ENCODE peak calls at places on chromosome 15, in eight cellular contexts. N, U, Y, X, K, V, T and W are unnamed samples.

GRCh38 chr15:89893696-89894450 is at the start of gene AP3S2:
- DNase-seq in X (peak; percentile 88), U (peak; percentile 94), K (peak; percentile 88), N (peak; percentile 94), V (peak; percentile 91), T (peak; percentile 85), Y (peak; percentile 97), W (peak; percentile 82)

GRCh38 chr15:93801206-93801605 is 430.2 kb upstream of the MCTP2 start:
- DNase-seq in V (no peak), X (no peak), T (no peak), K (no peak), N (no peak), Y (no peak), U (no peak), W (no peak)

GRCh38 chr15:52481915-52482314 is 46.8 kb downstream of the MYO5A start:
- DNase-seq in X (no peak), V (no peak), Y (no peak), U (peak; percentile 94), K (no peak), N (no peak), T (peak; percentile 84), W (peak; percentile 87)

GRCh38 chr15:57133127-57133968 is 214.9 kb downstream of the TCF12 start:
- DNase-seq in X (no peak), U (no peak), Y (peak; percentile 51), T (no peak), N (no peak), V (no peak), K (no peak), W (no peak)

GRCh38 chr15:35540885-35541284 is 5.1 kb downstream of the DPH6 start:
- DNase-seq in V (no peak), T (no peak), X (no peak), N (no peak), K (no peak), Y (no peak), U (no peak), W (no peak)

GRCh38 chr15:83449928-83450501 is 2.9 kb downstream of the SH3GL3 start:
- DNase-seq in U (no peak), X (no peak), Y (no peak), N (no peak), T (no peak), K (no peak), V (no peak), W (no peak)

GRCh38 chr15:93929375-93930094 is 301.8 kb upstream of the MCTP2 start:
- DNase-seq in K (no peak), Y (no peak), V (peak; percentile 19), U (no peak), T (no peak), N (no peak), X (peak; percentile 37), W (no peak)

GRCh38 chr15:50192926-50193595 is 11.1 kb downstream of the SLC27A2 start:
- DNase-seq in N (no peak), K (no peak), Y (no peak), X (no peak), U (no peak), V (no peak), T (no peak), W (no peak)

GRCh38 chr15:85403745-85404144 is 23.3 kb downstream of the AKAP13 start:
- DNase-seq in Y (no peak), T (no peak), V (no peak), N (no peak), X (no peak), K (no peak), U (no peak), W (no peak)

GRCh38 chr15:75861750-75862402 is 18.6 kb downstream of the UBE2Q2 start:
- DNase-seq in U (no peak), Y (no peak), X (no peak), N (no peak), K (no peak), V (no peak), T (no peak), W (no peak)

GRCh38 chr15:77168616-77169015 is 97.7 kb upstream of the TSPAN3 start:
- DNase-seq in T (no peak), V (no peak), U (no peak), N (no peak), X (no peak), K (no peak), Y (no peak), W (no peak)

GRCh38 chr15:74809951-74810350 is 2.7 kb upstream of the LMAN1L start:
- DNase-seq in X (no peak), Y (no peak), U (no peak), N (no peak), T (no peak), K (no peak), V (no peak), W (no peak)

GRCh38 chr15:28920781-28921331 is 35.1 kb downstream of the APBA2 start:
- DNase-seq in K (no peak), V (no peak), X (no peak), U (no peak), Y (peak; percentile 5), T (no peak), N (no peak), W (no peak)

GRCh38 chr15:83200162-83200561 is 7.5 kb downstream of the HDGFL3 start:
- DNase-seq in V (no peak), Y (no peak), K (no peak), U (no peak), N (no peak), X (no peak), T (no peak), W (no peak)

GRCh38 chr15:90619939-90620338 is 90.2 kb downstream of the CRTC3 start:
- DNase-seq in N (no peak), X (no peak), U (no peak), K (no peak), Y (no peak), T (no peak), V (no peak), W (no peak)

GRCh38 chr15:40369971-40370370 is 12.0 kb downstream of the DISP2 start:
- DNase-seq in V (no peak), X (no peak), T (no peak), U (no peak), K (no peak), Y (no peak), N (no peak), W (no peak)

GRCh38 chr15:74340139-74340538 is 27.3 kb downstream of the CYP11A1 start:
- DNase-seq in X (no peak), T (no peak), V (no peak), K (no peak), Y (no peak), U (no peak), N (peak; percentile 82), W (no peak)

DNA sequence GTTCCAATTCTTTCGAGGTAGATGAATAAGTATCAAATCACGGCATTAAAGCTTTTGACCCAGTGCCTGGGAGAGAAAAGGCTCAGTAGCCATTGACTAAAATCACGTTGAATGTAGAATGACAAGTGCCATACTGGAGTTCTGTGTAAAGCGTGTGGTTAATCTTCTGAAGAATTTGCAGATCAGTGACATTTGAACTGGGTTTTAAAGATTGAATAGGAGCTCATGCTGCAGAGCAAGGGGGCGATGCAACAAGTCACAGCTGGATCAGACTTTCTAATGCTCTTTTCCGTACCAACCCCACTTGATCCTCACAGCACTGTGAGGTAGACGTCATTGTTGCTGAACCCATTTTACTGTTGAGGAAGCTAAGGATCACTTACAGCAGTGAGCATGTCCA is 49.5 kb upstream of the TPM1 start:
- DNase-seq in N (no peak), U (no peak), T (no peak), X (no peak), Y (no peak), K (no peak), V (no peak), W (no peak)
- H3K9me3 ChIP-seq in N (no peaks in the 10 kb centered on the region), U (no peaks in the 10 kb centered on the region), T (no peaks in the 10 kb centered on the region), X (no peaks in the 10 kb centered on the region), Y (no peaks in the 10 kb centered on the region), K (no peaks in the 10 kb centered on the region), V (no peaks in the 10 kb centered on the region), W (no peaks in the 10 kb centered on the region)

GRCh38 chr15:25243800-25244097 is 195.1 kb downstream of the UBE3A start:
- DNase-seq in Y (peak; percentile 26), V (peak; percentile 7), N (no peak), K (peak; percentile 2), X (peak; percentile 4), U (no peak), T (no peak), W (no peak)
- H3K9me3 ChIP-seq in Y (no peaks in the 10 kb centered on the region), V (peaks cover 95% of the 10 kb centered on the region), N (no peaks in the 10 kb centered on the region), K (no peaks in the 10 kb centered on the region), X (peaks cover 52% of the 10 kb centered on the region), U (no peaks in the 10 kb centered on the region), T (peaks cover 16% of the 10 kb centered on the region), W (no peaks in the 10 kb centered on the region)

GRCh38 chr15:20340331-20340811 is 201.2 kb downstream of the GOLGA6L6 start:
- DNase-seq in X (peak; percentile 75), K (peak; percentile 63), Y (peak; percentile 96), T (peak; percentile 27), V (peak; percentile 51), N (peak; percentile 76), U (no peak), W (no peak)

GRCh38 chr15:20345401-20345958 is 196.1 kb downstream of the GOLGA6L6 start:
- DNase-seq in N (no peak), U (no peak), X (no peak), V (no peak), Y (peak; percentile 89), T (peak; percentile 5), K (no peak), W (no peak)

GRCh38 chr15:20344601-20345400 is 196.8 kb downstream of the GOLGA6L6 start:
- DNase-seq in Y (peak; percentile 83), T (no peak), X (no peak), U (no peak), K (no peak), V (peak; percentile 19), N (no peak), W (no peak)

GRCh38 chr15:20341901-20342605 is 199.5 kb downstream of the GOLGA6L6 start:
- DNase-seq in N (no peak), V (peak; percentile 86), X (peak; percentile 76), Y (peak; percentile 100), U (no peak), T (peak; percentile 16), K (peak; percentile 83), W (peak; percentile 66)

GRCh38 chr15:20340931-20341661 is 200.5 kb downstream of the GOLGA6L6 start:
- DNase-seq in Y (peak; percentile 100), N (peak; percentile 14), T (peak; percentile 15), K (peak; percentile 81), U (no peak), X (peak; percentile 71), V (peak; percentile 89), W (no peak)
- H3K9me3 ChIP-seq in Y (no peaks in the 10 kb centered on the region), N (peaks cover 4% of the 10 kb centered on the region), T (peaks cover 19% of the 10 kb centered on the region), K (peaks cover under 1% of the 10 kb centered on the region), U (peaks cover 24% of the 10 kb centered on the region), X (peaks cover 39% of the 10 kb centered on the region), V (peaks cover 39% of the 10 kb centered on the region), W (no peaks in the 10 kb centered on the region)

DNA sequence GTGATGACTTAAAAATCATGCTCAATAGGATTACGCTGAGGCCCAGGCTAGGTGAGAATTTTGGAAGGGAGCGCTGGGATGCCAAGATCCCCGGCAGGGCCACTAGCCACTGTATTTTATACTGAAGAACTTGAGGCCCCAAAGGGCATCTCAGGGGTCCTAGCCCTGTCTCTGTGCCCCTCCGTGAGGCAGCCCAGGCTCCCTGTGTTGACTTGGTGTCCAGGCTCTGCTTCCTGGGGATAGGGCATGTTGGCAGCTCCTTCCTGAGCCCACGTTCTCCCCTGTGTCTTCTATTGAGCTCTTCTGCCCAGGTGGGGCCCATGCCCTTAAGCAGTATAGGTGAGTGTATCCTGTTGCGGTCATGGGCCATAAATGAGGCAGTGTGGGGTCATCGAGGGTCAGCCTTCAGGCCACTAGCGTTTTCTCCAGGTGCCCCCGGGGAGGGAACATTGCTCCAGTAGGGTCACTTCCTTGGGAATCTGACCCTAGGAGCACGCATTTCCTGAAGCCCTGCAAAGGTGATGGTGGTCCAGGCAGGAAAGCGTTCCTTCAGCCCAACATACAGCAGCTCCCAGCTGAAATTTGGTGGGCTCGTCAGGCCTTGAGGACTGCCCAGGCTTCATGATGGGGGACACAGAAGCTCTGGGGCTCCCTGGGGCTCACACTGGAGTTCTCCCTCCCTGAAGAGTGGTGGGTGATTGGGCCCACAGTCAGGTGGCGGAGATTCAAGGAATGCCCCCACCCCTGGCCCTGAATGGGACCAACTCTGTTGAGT is 189.4 kb downstream of the UBE3A start:
- DNase-seq in K (no peak), T (no peak), Y (peak; percentile 20), N (no peak), V (no peak), X (no peak), U (no peak), W (no peak)
- H3K9me3 ChIP-seq in K (no peaks in the 10 kb centered on the region), T (peaks cover 7% of the 10 kb centered on the region), Y (no peaks in the 10 kb centered on the region), N (no peaks in the 10 kb centered on the region), V (peaks cover 70% of the 10 kb centered on the region), X (peaks cover 56% of the 10 kb centered on the region), U (no peaks in the 10 kb centered on the region), W (no peaks in the 10 kb centered on the region)